ENCODE peak calls at places on chromosome 14, in ten cellular contexts. B, L, Y, Q, P, V, K, J, Z and R are unnamed samples.
A peak's percentile ranks its signal among the peaks of the same experiment; 100 is the strongest.

GRCh38 chr14:80927385-80927989 is 14.1 kb downstream of the CEP128 start:
- DNase-seq in K (no peak), J (no peak), Q (no peak), B (no peak), P (no peak), V (no peak), Y (no peak), L (no peak), Z (no peak), R (no peak)

GRCh38 chr14:59360923-59361794 is 104.0 kb downstream of the GPR135 start:
- DNase-seq in Y (peak; percentile 86), L (peak; percentile 84), P (no peak), K (no peak), V (no peak), B (peak; percentile 67), Q (peak; percentile 30), Z (peak; percentile 78), J (peak; percentile 59), R (peak; percentile 75)

GRCh38 chr14:105366386-105367074 is 31.8 kb upstream of the TEX22 start:
- DNase-seq in K (no peak), Q (no peak), Y (no peak), J (no peak), L (no peak), Z (no peak), B (no peak), V (no peak), P (no peak), R (no peak)

GRCh38 chr14:106850913-106851825 is 1324.8 kb downstream of the TMEM121 start:
- DNase-seq in K (no peak), B (peak; percentile 24), P (no peak), L (no peak), J (no peak), Q (no peak), V (no peak), Z (no peak), Y (no peak), R (no peak)

GRCh38 chr14:87866116-87866515 is 126.9 kb downstream of the GALC start:
- DNase-seq in V (no peak), Q (no peak), Y (no peak), B (no peak), K (no peak), Z (no peak), P (no peak), J (no peak), L (no peak), R (no peak)

GRCh38 chr14:50085570-50086315 is 30.6 kb downstream of the VCPKMT start:
- DNase-seq in V (no peak), Z (no peak), K (peak; percentile 95), Y (no peak), J (no peak), L (no peak), B (no peak), P (no peak), Q (no peak), R (no peak)

GRCh38 chr14:100547633-100548294 is 39.5 kb downstream of the BEGAIN start:
- DNase-seq in B (peak; percentile 82), J (no peak), V (no peak), Z (no peak), Q (no peak), P (no peak), Y (peak; percentile 55), K (no peak), L (peak; percentile 81), R (no peak)

GRCh38 chr14:76045773-76046172 is 60.2 kb downstream of the IFT43 start:
- DNase-seq in Z (no peak), L (no peak), K (no peak), V (no peak), P (no peak), Q (no peak), Y (no peak), J (no peak), B (no peak), R (no peak)

GRCh38 chr14:102954081-102954789 is 31.8 kb downstream of the AMN start:
- DNase-seq in L (no peak), K (no peak), Z (no peak), Y (no peak), P (no peak), V (no peak), J (no peak), B (no peak), Q (no peak), R (no peak)

GRCh38 chr14:71414631-71415403 is 507.6 kb downstream of the PCNX1 start:
- DNase-seq in Z (no peak), L (no peak), K (no peak), P (no peak), B (no peak), Y (no peak), Q (no peak), V (no peak), J (no peak), R (no peak)

GRCh38 chr14:22184157-22185025 is 404.6 kb downstream of the DAD1 start:
- DNase-seq in V (no peak), Y (no peak), K (no peak), Q (no peak), P (no peak), B (no peak), L (no peak), J (no peak), Z (no peak), R (no peak)

GRCh38 chr14:74572829-74573360 is 39.1 kb downstream of the LTBP2 start:
- DNase-seq in Z (peak; percentile 87), B (no peak), V (no peak), Q (no peak), K (no peak), P (no peak), L (no peak), J (no peak), Y (no peak), R (no peak)

GRCh38 chr14:71711619-71712018 is 220.6 kb upstream of the RGS6 start:
- DNase-seq in V (no peak), B (no peak), K (no peak), Y (no peak), J (no peak), P (no peak), Q (no peak), L (no peak), Z (peak; percentile 41), R (no peak)

GRCh38 chr14:61644834-61645233 is 50.5 kb upstream of the HIF1A start:
- DNase-seq in K (no peak), Y (no peak), B (no peak), P (peak; percentile 34), Q (no peak), V (peak; percentile 19), Z (no peak), L (no peak), J (no peak), R (no peak)

GRCh38 chr14:93940437-93940836 is 13.3 kb downstream of the FAM181A start:
- DNase-seq in L (no peak), Q (no peak), P (no peak), Z (no peak), J (no peak), Y (no peak), V (no peak), K (no peak), B (no peak), R (no peak)

GRCh38 chr14:55579724-55580400 is at the start of gene KTN1:
- DNase-seq in V (peak; percentile 76), K (no peak), Y (peak; percentile 48), B (peak; percentile 89), L (peak; percentile 90), J (peak; percentile 50), P (peak; percentile 67), Q (peak; percentile 79), Z (peak; percentile 70), R (peak; percentile 82)
- TF ChIP-seq POLR2A in V (peak; percentile 55), K (peak; percentile 68), Y (no peak), B (peak; percentile 33), L (no peak), J (peak; percentile 50), P (no peak), Q (peak; percentile 65), Z (no peak), R (peak; percentile 32)

GRCh38 chr14:31855262-31855661 is 221.8 kb upstream of the ARHGAP5 start:
- DNase-seq in Y (no peak), L (no peak), Z (no peak), B (no peak), P (no peak), J (peak; percentile 87), Q (no peak), V (no peak), K (no peak), R (no peak)

GRCh38 chr14:31858868-31859267 is 218.2 kb upstream of the ARHGAP5 start:
- DNase-seq in P (no peak), Y (no peak), J (peak; percentile 58), Z (no peak), K (no peak), V (no peak), B (no peak), L (no peak), Q (no peak), R (no peak)

GRCh38 chr14:31854508-31855075 is 222.5 kb upstream of the ARHGAP5 start:
- DNase-seq in L (no peak), J (no peak), P (no peak), Q (no peak), Y (no peak), K (no peak), B (no peak), Z (no peak), V (no peak), R (no peak)
- TF ChIP-seq POLR2AphosphoS5 in L (no peak), J (no peak), P (no peak), Q (no peak), Y (no peak), K (no peak), B (no peak), Z (no peak), V (no peak), R (no peak)

GRCh38 chr14:92121207-92121669 is 268 bp downstream of the NDUFB1 start:
- DNase-seq in K (no peak), Q (peak; percentile 74), P (no peak), Y (no peak), L (peak; percentile 73), Z (no peak), B (peak; percentile 39), J (peak; percentile 4), V (no peak), R (no peak)
- TF ChIP-seq POLR2A in K (peak; percentile 91), Q (peak; percentile 79), P (no peak), Y (no peak), L (no peak), Z (no peak), B (peak; percentile 78), J (no peak), V (no peak), R (no peak)

GRCh38 chr14:73463411-73463810 is 5.1 kb upstream of the NUMB start:
- DNase-seq in P (no peak), Z (no peak), J (peak; percentile 56), B (peak; percentile 26), Q (no peak), Y (no peak), L (peak; percentile 75), K (no peak), V (no peak), R (peak; percentile 73)

GRCh38 chr14:73462815-73463214 is 4.5 kb upstream of the NUMB start:
- DNase-seq in V (no peak), Q (peak; percentile 8), L (no peak), Z (no peak), B (no peak), K (no peak), J (no peak), Y (no peak), P (no peak), R (no peak)

GRCh38 chr14:73461478-73462077 is 3.2 kb upstream of the NUMB start:
- DNase-seq in Q (no peak), K (no peak), J (no peak), P (no peak), Z (no peak), B (no peak), L (no peak), Y (no peak), V (no peak), R (no peak)

GRCh38 chr14:73460691-73461127 is 2.4 kb upstream of the NUMB start:
- DNase-seq in B (no peak), K (no peak), V (no peak), Z (no peak), Y (no peak), P (no peak), J (no peak), Q (no peak), L (no peak), R (no peak)

GRCh38 chr14:73462078-73462715 is 3.9 kb upstream of the NUMB start:
- DNase-seq in Z (peak; percentile 70), Q (peak; percentile 38), V (no peak), Y (no peak), L (peak; percentile 86), K (no peak), J (peak; percentile 97), P (no peak), B (peak; percentile 88), R (no peak)
- TF ChIP-seq POLR2AphosphoS5 in Z (no peak), Q (no peak), V (no peak), Y (no peak), L (no peak), K (no peak), J (peak; percentile 96), P (no peak), B (peak; percentile 67), R (no peak)